ENCODE peak calls at places on chromosome 12, in six cellular contexts. U is H7, F is left colon, J is midbrain, V is retinal pigment epithelial cell, Y is skeletal muscle cell. R is an unnamed sample.

GRCh38 chr12:97650242-97650641 is 187.6 kb downstream of the RMST start:
- DNase-seq in U (no peak), F (no peak), V (no peak), J (no peak), Y (no peak), R (no peak)

GRCh38 chr12:108980831-108981618 is 39.8 kb downstream of the SVOP start:
- DNase-seq in F (no peak), V (peak), Y (no peak), U (no peak), J (no peak), R (no peak)

GRCh38 chr12:12723681-12724420 is 6.7 kb downstream of the CDKN1B start:
- DNase-seq in J (no peak), F (peak), U (peak), V (no peak), Y (no peak), R (no peak)

GRCh38 chr12:62834971-62835547 is 99.9 kb downstream of the PPM1H start:
- DNase-seq in V (peak), F (no peak), Y (no peak), J (no peak), U (no peak), R (no peak)

GRCh38 chr12:27552886-27553560 is 29.0 kb downstream of the PPFIBP1 start:
- DNase-seq in F (no peak), V (no peak), U (no peak), Y (no peak), J (peak), R (peak)

GRCh38 chr12:1525858-1526257 is 68.5 kb downstream of the FBXL14 start:
- DNase-seq in U (no peak), V (no peak), Y (no peak), J (no peak), F (no peak), R (no peak)

GRCh38 chr12:56256326-56256960 is 1.7 kb downstream of the ANKRD52 start:
- DNase-seq in J (no peak), F (no peak), Y (no peak), V (no peak), U (peak), R (no peak)

GRCh38 chr12:65649126-65649525 is 175.2 kb upstream of the HMGA2 start:
- DNase-seq in V (peak), Y (peak), F (no peak), J (no peak), U (no peak), R (peak)

GRCh38 chr12:3598896-3599295 is 107.9 kb downstream of the PRMT8 start:
- DNase-seq in F (no peak), Y (no peak), V (no peak), U (no peak), J (no peak), R (no peak)

GRCh38 chr12:9925746-9926393 is 6.3 kb downstream of the CLEC2A start:
- DNase-seq in F (no peak), J (peak), V (peak), Y (peak), U (peak), R (peak)

GRCh38 chr12:49811961-49812401 is 16.2 kb downstream of the NCKAP5L start:
- DNase-seq in V (no peak), J (no peak), Y (no peak), F (no peak), U (no peak), R (no peak)

GRCh38 chr12:67996347-67996746 is 7.1 kb downstream of the IFNG-AS1 start:
- DNase-seq in J (no peak), Y (no peak), F (no peak), V (no peak), U (no peak), R (no peak)

GRCh38 chr12:22986997-22987396 is 362.0 kb downstream of the ETNK1 start:
- DNase-seq in F (no peak), J (no peak), U (no peak), V (no peak), Y (no peak), R (no peak)

GRCh38 chr12:49165114-49165513 is 23.8 kb downstream of the TUBA1A start:
- DNase-seq in Y (no peak), U (no peak), F (no peak), V (no peak), J (no peak), R (no peak)

GRCh38 chr12:111166779-111167540 is 201.9 kb downstream of the PHETA1 start:
- DNase-seq in Y (no peak), U (no peak), V (no peak), J (no peak), F (peak), R (no peak)

GRCh38 chr12:65557425-65558167 is 266.7 kb upstream of the HMGA2 start:
- DNase-seq in V (no peak), U (no peak), J (no peak), Y (no peak), F (no peak), R (no peak)

GRCh38 chr12:131333621-131334440 is 377.1 kb upstream of the SFSWAP start:
- DNase-seq in V (no peak), F (no peak), U (no peak), Y (no peak), J (no peak), R (no peak)

GRCh38 chr12:68876471-68876870 is 56.5 kb downstream of the CPM start:
- DNase-seq in Y (no peak), J (peak), U (no peak), V (no peak), F (no peak), R (peak)

GRCh38 chr12:10941916-10942607 is 3.0 kb upstream of the TAS2R14 start:
- DNase-seq in Y (no peak), U (no peak), J (no peak), F (no peak), V (peak), R (no peak)

GRCh38 chr12:102811125-102811737 is 105.8 kb downstream of the PAH start:
- DNase-seq in V (no peak), F (peak), Y (no peak), U (peak), J (peak), R (no peak)

GRCh38 chr12:108729612-108730336 is 1.5 kb downstream of the CORO1C start:
- DNase-seq in Y (no peak), V (no peak), J (peak), F (no peak), U (no peak), R (peak)

GRCh38 chr12:93883436-93884154 is 206.4 kb downstream of the CRADD start:
- DNase-seq in U (no peak), Y (peak), F (no peak), J (no peak), V (no peak), R (no peak)

GRCh38 chr12:18421840-18422239 is 160.5 kb downstream of the PIK3C2G start:
- DNase-seq in U (no peak), J (no peak), V (peak), Y (no peak), F (no peak), R (no peak)

GRCh38 chr12:60394680-60395079 is 798.9 kb downstream of the SLC16A7 start:
- DNase-seq in Y (peak), F (no peak), J (no peak), U (no peak), V (peak), R (no peak)

GRCh38 chr12:89845356-89845755 is 136.7 kb upstream of the ATP2B1 start:
- DNase-seq in V (no peak), U (no peak), F (no peak), J (no peak), Y (no peak), R (no peak)

GRCh38 chr12:93419388-93420034 is 22.2 kb downstream of the UBE2N start:
- DNase-seq in J (peak), F (no peak), Y (no peak), V (no peak), U (no peak), R (peak)

GRCh38 chr12:100382327-100382726 is 25.5 kb downstream of the SLC17A8 start:
- DNase-seq in J (no peak), F (no peak), Y (no peak), U (no peak), V (no peak), R (no peak)

R was measured in pons.